ENCODE peak calls at places on chromosomes 3 and 15, in ten cellular contexts. L is heart left ventricle, R is breast epithelium, Q is prostate gland, V is testis, N is body of pancreas, G is A549, S is transverse colon, Z is endothelial cell of umbilical vein, D is stomach. U is an unnamed sample.

GRCh38 chr3:135147657-135148056 is 352.6 kb downstream of the EPHB1 start:
- DNase-seq in V (peak), Z (no peak), D (no peak), N (no peak), L (no peak), S (no peak), R (no peak), Q (no peak), G (no peak), U (peak)

GRCh38 chr15:89129123-89129815 is 41.0 kb downstream of the ABHD2 start:
- DNase-seq in D (peak), S (peak), V (peak), Z (peak), Q (peak), G (peak), L (no peak), N (peak), R (no peak), U (no peak)

GRCh38 chr15:95948371-95948770 is 382.1 kb upstream of the NR2F2 start:
- DNase-seq in V (no peak), S (no peak), R (no peak), D (no peak), L (no peak), Q (no peak), Z (no peak), G (no peak), N (no peak), U (no peak)

GRCh38 chr15:64010719-64011118 is 35.6 kb downstream of the DAPK2 start:
- DNase-seq in D (peak), N (peak), S (peak), V (peak), L (peak), Q (no peak), Z (peak), R (peak), G (peak), U (peak)

GRCh38 chr15:29100486-29101000 is 169.1 kb downstream of the NSMCE3 start:
- DNase-seq in V (no peak), L (no peak), N (no peak), G (no peak), D (no peak), Q (no peak), Z (no peak), S (no peak), R (no peak), U (no peak)

GRCh38 chr3:55376753-55377347 is 110.3 kb downstream of the WNT5A start:
- DNase-seq in V (no peak), N (no peak), Q (no peak), Z (no peak), R (no peak), G (no peak), D (no peak), L (no peak), S (no peak), U (no peak)

GRCh38 chr3:182768413-182768812 is 24.9 kb upstream of the ATP11B start:
- DNase-seq in N (no peak), R (no peak), Z (no peak), L (no peak), G (no peak), D (no peak), Q (no peak), V (no peak), S (no peak), U (no peak)

GRCh38 chr15:85759391-85759790 is 35.3 kb downstream of the KLHL25 start:
- DNase-seq in D (peak), R (no peak), S (no peak), Q (no peak), Z (no peak), N (no peak), L (peak), V (peak), G (no peak), U (no peak)

GRCh38 chr3:129486057-129487035 is 42.1 kb upstream of the RHO start:
- DNase-seq in L (no peak), R (no peak), V (no peak), D (no peak), Q (no peak), N (no peak), S (no peak), Z (no peak), G (no peak), U (no peak)

GRCh38 chr3:140941434-140942220 is at the start of gene SLC25A36:
- DNase-seq in D (peak), R (peak), G (peak), V (peak), S (peak), L (peak), Z (peak), Q (peak), N (peak), U (peak)

GRCh38 chr3:140942221-140943104 is 827 bp downstream of the SLC25A36 start:
- DNase-seq in S (peak), N (peak), L (peak), G (peak), D (peak), Q (peak), R (peak), V (peak), Z (peak), U (peak)

GRCh38 chr3:140943781-140944547 is 2.3 kb downstream of the SLC25A36 start:
- DNase-seq in R (no peak), Q (no peak), V (peak), L (no peak), Z (no peak), N (no peak), S (no peak), D (no peak), G (no peak), U (no peak)

GRCh38 chr3:140941090-140941433 is 574 bp upstream of the SLC25A36 start:
- DNase-seq in D (no peak), R (no peak), Z (no peak), G (no peak), N (no peak), Q (no peak), S (no peak), V (no peak), L (no peak), U (no peak)
- H3K27ac ChIP-seq in D (peak), R (peak), Z (no peak), G (peak), N (peak), Q (peak), S (peak), V (peak), L (no peak), U (peak)

GRCh38 chr15:92889390-92890113 is 10.6 kb upstream of the CHD2 start:
- DNase-seq in R (no peak), L (no peak), S (no peak), Z (no peak), V (no peak), D (no peak), G (no peak), N (no peak), Q (no peak), U (no peak)
- TF ChIP-seq POLR2A in R (no peak), L (no peak), S (no peak), Z (no peak), V (no peak), D (no peak), G (no peak), N (no peak), Q (no peak), U (no peak)

DNA sequence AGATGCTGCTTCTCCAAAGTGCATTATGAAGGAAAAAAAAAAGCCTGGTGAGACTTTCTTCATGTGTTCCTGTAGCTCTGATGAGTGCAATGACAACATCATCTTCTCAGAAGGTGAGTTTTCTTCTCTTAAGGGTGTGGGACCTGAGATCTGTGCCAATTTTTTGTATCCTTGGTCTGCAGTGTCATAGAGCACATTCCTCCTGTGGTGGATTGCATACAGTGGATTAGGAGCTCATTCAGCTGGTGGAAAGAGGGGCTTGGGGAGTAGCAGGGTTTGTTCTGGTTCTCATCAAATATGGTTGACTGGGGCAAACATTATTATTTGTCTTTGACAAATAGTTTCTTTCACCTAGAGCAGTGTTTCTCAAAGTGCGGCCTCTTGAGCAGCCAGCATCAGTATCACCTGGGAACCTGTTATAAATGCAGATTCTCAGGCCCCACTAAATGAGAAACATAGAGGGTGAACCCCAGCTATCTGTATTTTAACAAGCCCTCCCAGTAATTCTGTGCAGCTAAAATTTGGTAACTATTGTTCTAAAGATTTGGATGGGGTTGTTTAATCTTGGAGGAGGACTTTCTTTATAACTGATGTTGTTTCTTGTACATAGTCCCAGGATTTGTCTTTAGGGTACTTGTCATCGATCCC is 44.1 kb downstream of the TGFBR2 start:
- DNase-seq in Z (no peak), V (no peak), D (no peak), G (no peak), R (no peak), S (no peak), N (no peak), Q (no peak), L (no peak), U (no peak)
- H3K27ac ChIP-seq in Z (no peak), V (no peak), D (no peak), G (no peak), R (no peak), S (peak), N (no peak), Q (no peak), L (no peak), U (no peak)

GRCh38 chr3:124779751-124780191 is 49.5 kb downstream of the UMPS start:
- DNase-seq in R (peak), G (no peak), N (no peak), V (no peak), L (no peak), D (no peak), Z (no peak), S (no peak), Q (no peak), U (no peak)

GRCh38 chr3:124783696-124784095 is 53.4 kb downstream of the UMPS start:
- DNase-seq in N (no peak), L (no peak), R (no peak), S (no peak), Q (no peak), V (no peak), G (no peak), Z (no peak), D (no peak), U (no peak)

GRCh38 chr3:124780356-124780755 is 50.1 kb downstream of the UMPS start:
- DNase-seq in Q (peak), Z (no peak), G (no peak), L (peak), S (peak), N (no peak), R (peak), D (no peak), V (peak), U (no peak)

GRCh38 chr3:124780767-124781485 is 50.7 kb downstream of the UMPS start:
- DNase-seq in V (peak), G (no peak), D (no peak), S (peak), L (peak), Q (peak), Z (peak), N (no peak), R (peak), U (peak)

GRCh38 chr3:124781706-124782376 is 51.6 kb downstream of the UMPS start:
- DNase-seq in Z (no peak), S (peak), D (no peak), V (no peak), G (no peak), L (no peak), R (no peak), Q (peak), N (no peak), U (no peak)
- TF ChIP-seq POLR2A in Z (no peak), S (no peak), D (no peak), V (no peak), G (no peak), L (no peak), R (no peak), Q (no peak), N (no peak), U (no peak)

U was measured in adrenal gland.